ENCODE peak calls at places on chromosome 17, in ten cellular contexts. H is foreskin fibroblast, G is neural crest cell, B is HFFc6, S is ascending aorta, U is astrocyte of the spinal cord, D is Calu3, K is stomach, N is breast epithelium, A is PC-3. Z is an unnamed sample.
A peak's percentile ranks its signal among the peaks of the same experiment; 100 is the strongest.

GRCh38 chr17:58324409-58325288 is 3.9 kb downstream of the TSPOAP1 start:
- DNase-seq in A (peak; percentile 56), U (no peak), K (peak; percentile 69), S (no peak), B (no peak), N (no peak), D (peak; percentile 14), G (no peak), H (no peak), Z (peak; percentile 76)

GRCh38 chr17:40176409-40177110 is 710 bp upstream of the RAPGEFL1 start:
- DNase-seq in B (no peak), S (no peak), N (peak; percentile 81), G (no peak), U (no peak), H (no peak), D (peak; percentile 94), A (peak; percentile 36), K (peak; percentile 60), Z (no peak)

GRCh38 chr17:65062168-65062915 is 5.8 kb upstream of the GNA13 start:
- DNase-seq in G (no peak), B (no peak), N (no peak), U (no peak), H (no peak), S (no peak), K (no peak), D (no peak), A (peak; percentile 57), Z (no peak)

GRCh38 chr17:19313746-19314651 is 48.5 kb downstream of the B9D1 start:
- DNase-seq in H (peak; percentile 37), G (no peak), K (no peak), U (no peak), B (no peak), N (no peak), D (no peak), A (no peak), S (no peak), Z (no peak)

GRCh38 chr17:75512946-75513666 is 2.2 kb downstream of the CASKIN2 start:
- DNase-seq in S (no peak), U (no peak), A (no peak), B (no peak), G (no peak), H (peak; percentile 42), K (no peak), N (no peak), D (no peak), Z (no peak)

GRCh38 chr17:40069751-40070643 is 7.2 kb downstream of the THRA start:
- DNase-seq in K (peak; percentile 78), B (peak; percentile 43), D (peak; percentile 85), A (peak; percentile 25), S (no peak), G (no peak), U (peak; percentile 52), N (no peak), H (no peak), Z (no peak)

GRCh38 chr17:28675485-28675884 is 13.5 kb downstream of the SUPT6H start:
- DNase-seq in A (no peak), S (no peak), U (no peak), D (no peak), N (no peak), K (no peak), G (no peak), B (no peak), H (no peak), Z (no peak)

GRCh38 chr17:73750975-73751374 is 106.7 kb upstream of the SDK2 start:
- DNase-seq in H (no peak), U (no peak), D (no peak), S (no peak), K (peak; percentile 37), A (no peak), N (no peak), B (no peak), G (no peak), Z (no peak)

GRCh38 chr17:6510321-6511023 is 45.9 kb downstream of the PITPNM3 start:
- DNase-seq in N (no peak), G (no peak), B (peak; percentile 17), D (peak; percentile 69), U (peak; percentile 6), S (no peak), H (no peak), A (no peak), K (no peak), Z (no peak)

GRCh38 chr17:75892556-75893224 is 4.1 kb downstream of the TRIM65 start:
- DNase-seq in K (no peak), B (no peak), S (no peak), A (no peak), U (no peak), D (no peak), G (no peak), H (no peak), N (no peak), Z (no peak)

GRCh38 chr17:39782980-39783379 is 45.2 kb downstream of the GRB7 start:
- DNase-seq in H (no peak), D (no peak), N (no peak), S (no peak), A (no peak), G (no peak), K (no peak), U (no peak), B (no peak), Z (no peak)

GRCh38 chr17:65893692-65894279 is 298.1 kb downstream of the CEP112 start:
- DNase-seq in H (no peak), U (no peak), A (no peak), D (no peak), G (no peak), S (no peak), N (no peak), K (no peak), B (no peak), Z (no peak)

GRCh38 chr17:79252886-79253285 is 178.3 kb downstream of the ENGASE start:
- DNase-seq in D (no peak), H (no peak), K (no peak), B (no peak), G (no peak), S (no peak), N (no peak), A (no peak), U (no peak), Z (no peak)

GRCh38 chr17:79255471-79255870 is 180.8 kb downstream of the ENGASE start:
- DNase-seq in H (no peak), U (no peak), G (no peak), D (no peak), A (no peak), B (no peak), K (no peak), S (no peak), N (no peak), Z (no peak)

GRCh38 chr17:79255926-79256325 is 181.3 kb downstream of the ENGASE start:
- DNase-seq in U (no peak), D (no peak), A (no peak), N (no peak), K (no peak), B (no peak), G (no peak), S (no peak), H (no peak), Z (no peak)

GRCh38 chr17:79258042-79258441 is 183.4 kb downstream of the ENGASE start:
- DNase-seq in A (no peak), K (no peak), U (no peak), D (no peak), G (no peak), N (no peak), B (no peak), S (no peak), H (no peak), Z (no peak)

DNA sequence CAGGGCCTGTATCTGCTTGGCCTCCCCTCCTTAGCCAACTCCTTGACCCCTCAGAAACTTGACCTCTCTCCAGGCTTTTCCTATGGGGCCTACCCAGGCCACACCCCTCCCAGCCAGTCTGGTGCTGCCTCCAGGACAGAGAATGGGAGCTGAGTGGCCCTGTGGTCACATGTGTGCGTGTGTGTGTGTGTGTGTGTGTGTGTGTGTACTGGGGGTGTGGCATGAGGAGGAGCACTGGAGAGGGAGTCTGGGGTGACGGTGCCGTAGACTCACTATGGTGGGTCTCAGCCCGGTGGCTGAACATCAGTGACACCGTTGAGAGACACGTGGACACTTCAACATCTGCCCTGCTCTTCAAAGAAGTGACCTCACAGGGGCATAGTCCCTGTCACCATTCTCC is 180.4 kb downstream of the ENGASE start:
- DNase-seq in K (no peak), U (no peak), H (no peak), A (no peak), B (no peak), G (no peak), S (no peak), D (no peak), N (no peak), Z (no peak)
- TF ChIP-seq CTCF in K (no peak), U (no peak), H (no peak), A (no peak), B (no peak), G (no peak), S (no peak), D (no peak), N (no peak), Z (no peak)

GRCh38 chr17:13346081-13346533 is 255.6 kb downstream of the HS3ST3A1 start:
- DNase-seq in K (no peak), G (no peak), H (peak; percentile 96), N (no peak), B (peak; percentile 98), A (peak; percentile 73), D (no peak), S (no peak), U (peak; percentile 98), Z (no peak)
- TF ChIP-seq CTCF in K (no peak), G (no peak), H (no peak), N (no peak), B (peak; percentile 57), A (no peak), D (no peak), S (no peak), U (no peak), Z (no peak)

GRCh38 chr17:49595980-49596379 is 20.3 kb downstream of the NXPH3 start:
- DNase-seq in U (no peak), G (no peak), K (no peak), B (no peak), H (no peak), A (no peak), S (no peak), N (no peak), D (no peak), Z (no peak)
- TF ChIP-seq CTCF in U (no peak), G (no peak), K (no peak), B (no peak), H (no peak), A (no peak), S (no peak), N (no peak), D (no peak), Z (no peak)

DNA sequence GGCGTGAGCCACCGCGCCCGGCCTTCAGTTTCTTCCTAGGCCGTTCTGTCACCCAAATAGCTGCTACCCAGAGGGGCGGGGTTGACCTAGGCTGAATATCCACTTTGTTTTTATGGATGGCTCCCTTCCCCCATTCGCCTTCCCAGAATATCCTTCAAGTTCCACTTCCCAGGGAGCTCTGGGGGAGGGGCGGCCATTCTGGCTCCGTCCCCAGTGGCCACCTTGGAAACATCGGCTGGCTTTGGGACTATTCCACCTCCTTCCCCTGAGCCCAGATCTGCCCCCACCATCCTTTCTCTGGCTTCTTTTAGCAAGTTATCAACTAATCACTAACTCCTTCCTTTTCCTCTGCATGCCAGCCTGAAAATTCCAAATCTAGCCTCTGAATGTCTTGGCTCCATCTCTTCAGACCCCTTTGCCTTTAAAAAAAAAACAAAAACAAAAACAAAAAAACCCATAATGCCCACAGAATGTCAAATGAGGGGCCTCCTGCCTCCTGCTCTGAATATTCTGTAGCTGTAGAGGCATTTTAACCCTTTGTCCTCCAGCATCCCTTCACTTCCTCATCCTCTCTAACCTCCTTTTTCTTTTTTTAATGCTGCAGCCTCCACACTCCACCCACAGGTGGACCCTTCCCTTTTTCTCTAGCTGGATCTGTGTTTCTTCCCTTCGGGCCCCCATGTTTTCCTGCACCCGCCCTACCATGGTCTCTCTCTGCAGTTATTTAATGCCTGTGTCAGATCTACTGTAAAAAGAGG is 6.4 kb downstream of the ATP1B2 start:
- DNase-seq in D (no peak), U (no peak), A (no peak), S (no peak), H (no peak), B (no peak), K (no peak), N (no peak), G (peak; percentile 71), Z (peak; percentile 73)
- TF ChIP-seq CTCF in D (no peak), U (no peak), A (no peak), S (no peak), H (no peak), B (no peak), K (no peak), N (no peak), G (no peak), Z (peak; percentile 8)